ENCODE peak calls at places on chromosomes 7 and 10, in six cellular contexts. G, K, Z, T, H and Q are unnamed samples.

GRCh38 chr10:43930777-43931176 is 282.1 kb upstream of the ZNF32 start:
- DNase-seq in G (no peak), K (no peak), Z (no peak), T (no peak), H (no peak), Q (no peak)

GRCh38 chr7:90613088-90613498 is 17.0 kb downstream of the CDK14 start:
- DNase-seq in G (peak; percentile 75), K (no peak), Z (no peak), T (no peak), H (no peak), Q (peak; percentile 66)

GRCh38 chr10:18700555-18700850 is 41.3 kb downstream of the ARL5B start:
- DNase-seq in G (no peak), K (no peak), Z (no peak), T (no peak), H (no peak), Q (no peak)

GRCh38 chr7:131899271-131900030 is 343.0 kb upstream of the PODXL start:
- DNase-seq in G (peak; percentile 57), K (no peak), Z (no peak), T (no peak), H (no peak), Q (peak; percentile 29)

GRCh38 chr10:118594392-118595063 is 920 bp downstream of the PRLHR start:
- DNase-seq in G (peak; percentile 33), K (no peak), Z (peak; percentile 93), T (peak; percentile 97), H (no peak), Q (peak; percentile 57)

GRCh38 chr7:16753932-16754571 is 497 bp downstream of the TSPAN13 start:
- DNase-seq in G (peak; percentile 53), K (peak; percentile 35), Z (no peak), T (peak; percentile 79), H (peak; percentile 8), Q (peak; percentile 60)

GRCh38 chr7:130649004-130649790 is 19.4 kb downstream of the COPG2 start:
- DNase-seq in G (peak; percentile 91), K (no peak), Z (no peak), T (no peak), H (no peak), Q (peak; percentile 85)

GRCh38 chr10:79354141-79354540 is 6.9 kb downstream of the PPIF start:
- DNase-seq in G (no peak), K (no peak), Z (no peak), T (no peak), H (no peak), Q (no peak)

GRCh38 chr10:100826983-100827818 is 81.8 kb downstream of the PAX2 start:
- DNase-seq in G (no peak), K (no peak), Z (no peak), T (peak; percentile 61), H (no peak), Q (peak; percentile 10)

GRCh38 chr10:132337019-132337418 is 5.0 kb downstream of the LRRC27 start:
- DNase-seq in G (peak; percentile 43), K (peak; percentile 23), Z (no peak), T (peak; percentile 46), H (no peak), Q (peak; percentile 55)

GRCh38 chr7:36617408-36617807 is 106.9 kb downstream of the AOAH start:
- DNase-seq in G (no peak), K (no peak), Z (no peak), T (no peak), H (no peak), Q (no peak)

GRCh38 chr7:44096326-44096881 is 7.7 kb upstream of the AEBP1 start:
- DNase-seq in G (no peak), K (peak; percentile 83), Z (no peak), T (no peak), H (no peak), Q (no peak)

GRCh38 chr10:21978191-21978862 is 25.2 kb downstream of the DNAJC1 start:
- DNase-seq in G (peak; percentile 83), K (no peak), Z (no peak), T (peak; percentile 41), H (no peak), Q (peak; percentile 55)

GRCh38 chr10:78760463-78761240 is 308.1 kb upstream of the ZMIZ1 start:
- DNase-seq in G (no peak), K (peak; percentile 11), Z (no peak), T (no peak), H (peak; percentile 38), Q (no peak)

GRCh38 chr10:51716981-51717380 is 17.6 kb upstream of the CSTF2T start:
- DNase-seq in G (peak; percentile 45), K (no peak), Z (no peak), T (no peak), H (no peak), Q (peak; percentile 10)

GRCh38 chr7:134992626-134993179 is 6.4 kb downstream of the AGBL3 start:
- DNase-seq in G (peak; percentile 49), K (no peak), Z (no peak), T (no peak), H (no peak), Q (no peak)

GRCh38 chr7:103765891-103766290 is 223.6 kb downstream of the RELN start:
- DNase-seq in G (no peak), K (no peak), Z (no peak), T (peak; percentile 40), H (no peak), Q (no peak)

DNA sequence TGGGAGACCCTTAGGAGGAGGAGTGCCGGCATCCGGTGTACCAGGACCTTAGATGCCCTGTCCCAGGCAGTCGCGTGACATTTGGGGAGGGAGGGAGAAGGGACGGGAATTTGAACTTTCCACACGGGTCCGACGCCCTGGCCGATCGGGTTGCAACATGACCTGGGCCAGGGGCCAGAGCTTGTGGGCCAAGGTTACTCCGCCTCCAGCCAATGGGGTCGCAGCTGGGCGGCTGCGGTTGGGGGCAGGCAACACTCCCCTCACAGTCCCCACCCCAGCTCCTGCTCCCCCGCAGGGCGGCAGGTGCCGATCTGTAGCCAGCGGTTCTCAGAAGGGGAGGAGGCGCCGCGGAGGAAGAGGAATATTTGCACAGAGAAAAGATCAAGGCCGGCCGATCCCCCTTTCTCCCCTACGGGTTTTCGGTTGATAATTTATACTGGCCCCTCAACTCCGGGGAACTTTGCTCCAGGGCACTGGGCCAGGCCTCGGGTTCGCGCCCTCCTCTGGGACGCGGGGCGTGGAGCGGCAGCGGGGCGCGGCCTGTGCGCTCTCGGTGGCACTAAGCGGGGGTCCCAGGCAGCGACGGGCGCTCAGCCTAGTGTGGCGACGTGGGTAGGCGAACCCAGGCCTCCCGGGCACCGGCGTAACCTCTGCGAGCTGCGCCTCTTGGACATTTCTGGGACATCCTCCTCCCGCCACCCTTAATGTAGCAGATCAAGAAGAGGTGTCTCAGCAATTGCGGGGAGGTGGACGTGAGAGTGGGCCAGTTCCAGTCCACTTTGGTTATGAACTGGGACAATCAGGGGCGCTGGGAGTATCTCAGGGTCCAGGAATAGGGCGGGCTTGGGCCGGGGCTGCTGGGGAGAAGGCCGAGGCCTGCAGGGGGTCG is 1.2 kb downstream of the MLXIPL start:
- DNase-seq in G (no peak), K (no peak), Z (peak; percentile 75), T (peak; percentile 96), H (peak; percentile 95), Q (peak; percentile 36)
- H3K27ac ChIP-seq in G (no peak overlapping the region), K (no peak overlapping the region), Z (no peak overlapping the region), T (no peak overlapping the region), H (peak overlapping the region; percentile 95), Q (no peak overlapping the region)

DNA sequence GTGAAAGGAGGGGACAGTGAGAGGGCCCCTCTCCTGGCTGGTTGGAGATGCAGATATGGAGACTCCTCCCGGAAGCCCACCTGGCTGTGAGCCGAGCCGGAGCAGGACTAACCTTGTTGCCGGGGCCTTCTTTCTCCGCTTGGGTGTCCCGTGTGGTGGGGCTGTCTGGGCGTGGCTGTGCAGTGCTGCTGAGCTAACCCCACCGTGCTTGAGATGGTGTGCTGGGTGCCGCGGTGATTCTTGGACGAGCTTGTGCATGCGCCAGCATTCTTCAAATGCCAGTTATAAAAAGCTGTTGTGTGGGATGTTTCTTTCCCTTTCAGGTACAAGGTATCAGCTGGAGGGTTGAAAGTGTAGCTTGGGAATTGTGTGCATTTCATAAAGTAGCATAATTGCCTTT is 48.8 kb downstream of the DAGLB start:
- DNase-seq in G (peak; percentile 62), K (no peak), Z (no peak), T (peak; percentile 46), H (no peak), Q (peak; percentile 31)
- H4K20me1 ChIP-seq in G (no peaks in the 10 kb centered on the region), K (peaks cover 8% of the 10 kb centered on the region), Z (peaks cover 24% of the 10 kb centered on the region), T (peaks cover 82% of the 10 kb centered on the region), H (peaks cover 52% of the 10 kb centered on the region), Q (peaks cover 49% of the 10 kb centered on the region)

GRCh38 chr7:27122075-27122910 is 8.3 kb downstream of the HOXA4 start:
- DNase-seq in G (peak; percentile 42), K (no peak), Z (no peak), T (peak; percentile 47), H (peak; percentile 94), Q (no peak)

GRCh38 chr7:27124096-27124978 is 6.2 kb downstream of the HOXA4 start:
- DNase-seq in G (peak; percentile 97), K (no peak), Z (no peak), T (no peak), H (no peak), Q (no peak)

GRCh38 chr7:27123021-27123476 is 7.5 kb downstream of the HOXA4 start:
- DNase-seq in G (peak; percentile 72), K (no peak), Z (no peak), T (peak; percentile 54), H (peak; percentile 44), Q (no peak)

GRCh38 chr7:27124979-27125689 is 5.4 kb downstream of the HOXA4 start:
- DNase-seq in G (no peak), K (no peak), Z (no peak), T (no peak), H (no peak), Q (no peak)

GRCh38 chr7:27123477-27124053 is 7.0 kb downstream of the HOXA4 start:
- DNase-seq in G (no peak), K (no peak), Z (no peak), T (peak; percentile 31), H (no peak), Q (no peak)
- H3K27ac ChIP-seq in G (peak overlapping the region; percentile 74), K (no peak overlapping the region), Z (no peak overlapping the region), T (no peak overlapping the region), H (peak overlapping the region; percentile 96), Q (no peak overlapping the region)

GRCh38 chr10:904403-904802 is 27.1 kb downstream of the LARP4B start:
- DNase-seq in G (no peak), K (no peak), Z (no peak), T (no peak), H (no peak), Q (no peak)
- H4K20me1 ChIP-seq in G (no peaks in the 10 kb centered on the region), K (peaks cover 4% of the 10 kb centered on the region), Z (peaks cover 4% of the 10 kb centered on the region), T (peaks cover 71% of the 10 kb centered on the region), H (peaks cover 12% of the 10 kb centered on the region), Q (peaks cover 6% of the 10 kb centered on the region)

GRCh38 chr10:2928219-2928840 is 139.0 kb upstream of the PFKP start:
- DNase-seq in G (peak; percentile 44), K (peak; percentile 54), Z (peak; percentile 58), T (peak; percentile 90), H (peak; percentile 34), Q (peak; percentile 67)
- H3K27ac ChIP-seq in G (no peak overlapping the region), K (no peak overlapping the region), Z (no peak overlapping the region), T (no peak overlapping the region), H (no peak overlapping the region), Q (no peak overlapping the region)

GRCh38 chr7:76330245-76330644 is 27.8 kb downstream of the HSPB1 start:
- DNase-seq in G (no peak), K (no peak), Z (no peak), T (no peak), H (no peak), Q (no peak)
- H4K20me1 ChIP-seq in G (no peaks in the 10 kb centered on the region), K (peaks cover 27% of the 10 kb centered on the region), Z (peaks cover 40% of the 10 kb centered on the region), T (peaks cover 80% of the 10 kb centered on the region), H (peaks cover 51% of the 10 kb centered on the region), Q (peaks cover 35% of the 10 kb centered on the region)